ENCODE peak calls at places on chromosomes 13 and 19, in six cellular contexts. J is lower leg skin, N is body of pancreas, G is sigmoid colon, O is psoas muscle, C is fibroblast of the aortic adventitia. H is an unnamed sample.

GRCh38 chr13:114067886-114068722 is 64.3 kb downstream of the RASA3 start:
- DNase-seq in J (no peak), N (no peak), G (peak), O (peak), C (no peak), H (no peak)

GRCh38 chr13:71704650-71705049 is 162.4 kb downstream of the DACH1 start:
- DNase-seq in J (no peak), N (no peak), G (no peak), O (no peak), C (no peak), H (no peak)

GRCh38 chr13:76023644-76024043 is 387.5 kb downstream of the LMO7 start:
- DNase-seq in J (no peak), N (no peak), G (no peak), O (no peak), C (no peak), H (no peak)

GRCh38 chr19:3251229-3251628 is 26.8 kb downstream of the CELF5 start:
- DNase-seq in J (no peak), N (no peak), G (no peak), O (no peak), C (no peak), H (no peak)

GRCh38 chr13:109910131-109910530 is 123.7 kb upstream of the IRS2 start:
- DNase-seq in J (no peak), N (no peak), G (no peak), O (no peak), C (peak), H (no peak)

GRCh38 chr13:66859934-66860867 is 369.9 kb downstream of the PCDH9 start:
- DNase-seq in J (no peak), N (no peak), G (no peak), O (no peak), C (no peak), H (no peak)

GRCh38 chr13:47592256-47592655 is 408.8 kb downstream of the SUCLA2 start:
- DNase-seq in J (no peak), N (no peak), G (no peak), O (no peak), C (no peak), H (no peak)

GRCh38 chr13:111239754-111240670 is 80.4 kb upstream of the TEX29 start:
- DNase-seq in J (no peak), N (no peak), G (no peak), O (no peak), C (no peak), H (no peak)

GRCh38 chr13:87080100-87080779 is 590.9 kb upstream of the SLITRK5 start:
- DNase-seq in J (no peak), N (no peak), G (no peak), O (no peak), C (no peak), H (no peak)

GRCh38 chr13:110944121-110944967 is 29.5 kb upstream of the ANKRD10 start:
- DNase-seq in J (peak), N (peak), G (no peak), O (peak), C (peak), H (peak)

GRCh38 chr13:98285317-98285716 is 108.2 kb upstream of the RNF113B start:
- DNase-seq in J (no peak), N (no peak), G (no peak), O (no peak), C (no peak), H (no peak)

GRCh38 chr13:32407854-32408253 is 20.1 kb downstream of the N4BP2L1 start:
- DNase-seq in J (no peak), N (no peak), G (no peak), O (no peak), C (no peak), H (no peak)

GRCh38 chr13:67736646-67737420 is 506.7 kb upstream of the PCDH9 start:
- DNase-seq in J (no peak), N (no peak), G (no peak), O (no peak), C (peak), H (no peak)

GRCh38 chr19:4473708-4474503 is 1.8 kb downstream of the HDGFL2 start:
- DNase-seq in J (no peak), N (no peak), G (no peak), O (no peak), C (no peak), H (no peak)

GRCh38 chr13:97194473-97194872 is 27.7 kb upstream of the MBNL2 start:
- DNase-seq in J (no peak), N (no peak), G (no peak), O (no peak), C (peak), H (no peak)

GRCh38 chr19:4425531-4425930 is 23.1 kb downstream of the CHAF1A start:
- DNase-seq in J (no peak), N (no peak), G (no peak), O (no peak), C (peak), H (no peak)

GRCh38 chr13:36096411-36097184 is 34.6 kb downstream of the DCLK1 start:
- DNase-seq in J (no peak), N (no peak), G (no peak), O (no peak), C (peak), H (no peak)

GRCh38 chr19:48713041-48713863 is 6.3 kb downstream of the MAMSTR start:
- DNase-seq in J (no peak), N (peak), G (no peak), O (peak), C (no peak), H (no peak)

GRCh38 chr13:33015791-33016323 is 366 bp upstream of the KL start:
- DNase-seq in J (peak), N (no peak), G (no peak), O (peak), C (no peak), H (no peak)

GRCh38 chr13:38821753-38822551 is 135.1 kb downstream of the FREM2 start:
- DNase-seq in J (no peak), N (no peak), G (no peak), O (no peak), C (no peak), H (no peak)

GRCh38 chr19:7953060-7953459 is 9.6 kb upstream of the TIMM44 start:
- DNase-seq in J (no peak), N (no peak), G (no peak), O (no peak), C (peak), H (peak)

GRCh38 chr13:27437126-27437525 is 12.7 kb downstream of the GTF3A start:
- DNase-seq in J (no peak), N (no peak), G (no peak), O (no peak), C (no peak), H (no peak)

GRCh38 chr19:56348289-56348877 is 33.7 kb upstream of the ZSCAN5A start:
- DNase-seq in J (no peak), N (no peak), G (no peak), O (no peak), C (no peak), H (no peak)

GRCh38 chr13:45492538-45492937 is 27.8 kb downstream of the COG3 start:
- DNase-seq in J (no peak), N (no peak), G (no peak), O (no peak), C (peak), H (no peak)

GRCh38 chr13:73767191-73767741 is 366.9 kb downstream of the KLF12 start:
- DNase-seq in J (no peak), N (no peak), G (no peak), O (no peak), C (peak), H (no peak)

GRCh38 chr19:14089662-14090508 is 666 bp downstream of the SAMD1 start:
- DNase-seq in J (peak), N (peak), G (no peak), O (peak), C (peak), H (peak)
- TF ChIP-seq CTCF in J (no peak), N (no peak), G (no peak), O (no peak), C (peak), H (no peak)

GRCh38 chr19:13057147-13057572 is 45.5 kb downstream of the LYL1 start:
- DNase-seq in J (no peak), N (no peak), G (no peak), O (no peak), C (no peak), H (no peak)

GRCh38 chr19:13056052-13056660 is 46.5 kb downstream of the LYL1 start:
- DNase-seq in J (peak), N (no peak), G (peak), O (no peak), C (peak), H (no peak)

GRCh38 chr19:13053761-13054604 is 48.7 kb downstream of the LYL1 start:
- DNase-seq in J (peak), N (peak), G (peak), O (peak), C (peak), H (peak)

GRCh38 chr19:13054605-13055212 is 47.9 kb downstream of the LYL1 start:
- DNase-seq in J (peak), N (no peak), G (peak), O (no peak), C (no peak), H (no peak)

GRCh38 chr19:13055213-13056051 is 47.2 kb downstream of the LYL1 start:
- DNase-seq in J (peak), N (peak), G (peak), O (peak), C (peak), H (peak)
- TF ChIP-seq CTCF in J (no peak), N (no peak), G (no peak), O (peak), C (no peak), H (no peak)

GRCh38 chr19:30504272-30504671 is 132.1 kb downstream of the ZNF536 start:
- DNase-seq in J (no peak), N (no peak), G (no peak), O (no peak), C (no peak), H (no peak)

GRCh38 chr19:30498707-30499106 is 126.5 kb downstream of the ZNF536 start:
- DNase-seq in J (no peak), N (no peak), G (no peak), O (no peak), C (no peak), H (no peak)
- TF ChIP-seq CTCF in J (no peak), N (no peak), G (no peak), O (no peak), C (no peak), H (no peak)

GRCh38 chr19:50252887-50253268 is 49.5 kb downstream of the MYH14 start:
- DNase-seq in J (no peak), N (no peak), G (no peak), O (no peak), C (no peak), H (no peak)

GRCh38 chr19:50258918-50259372 is 55.5 kb downstream of the MYH14 start:
- DNase-seq in J (no peak), N (no peak), G (no peak), O (peak), C (no peak), H (no peak)

GRCh38 chr19:50252111-50252886 is 48.9 kb downstream of the MYH14 start:
- DNase-seq in J (no peak), N (peak), G (no peak), O (no peak), C (no peak), H (no peak)

GRCh38 chr19:50257141-50257540 is 53.7 kb downstream of the MYH14 start:
- DNase-seq in J (no peak), N (no peak), G (no peak), O (no peak), C (no peak), H (no peak)

DNA sequence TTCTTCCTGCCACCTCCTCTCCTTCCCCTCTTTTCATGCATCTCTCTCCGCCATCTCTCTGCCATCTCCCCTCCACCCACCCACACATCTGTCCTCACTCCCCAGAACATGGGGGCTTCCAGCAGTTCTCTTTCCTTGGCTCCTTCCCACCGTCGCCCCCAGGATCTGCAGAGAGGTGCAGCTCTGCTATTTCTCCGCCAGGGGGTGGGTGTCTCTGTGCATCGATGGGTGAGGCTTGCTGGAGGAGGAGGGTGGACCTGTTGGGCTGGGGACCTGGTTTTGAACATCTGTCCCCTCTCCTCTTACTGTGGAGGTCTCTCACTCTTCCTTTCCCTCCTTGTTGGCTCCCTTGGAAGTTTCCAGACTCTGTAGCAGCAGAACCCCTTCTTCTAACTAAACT is 51.7 kb downstream of the MYH14 start:
- DNase-seq in J (no peak), N (no peak), G (no peak), O (no peak), C (no peak), H (no peak)
- TF ChIP-seq CTCF in J (no peak), N (no peak), G (no peak), O (no peak), C (no peak), H (no peak)

DNA sequence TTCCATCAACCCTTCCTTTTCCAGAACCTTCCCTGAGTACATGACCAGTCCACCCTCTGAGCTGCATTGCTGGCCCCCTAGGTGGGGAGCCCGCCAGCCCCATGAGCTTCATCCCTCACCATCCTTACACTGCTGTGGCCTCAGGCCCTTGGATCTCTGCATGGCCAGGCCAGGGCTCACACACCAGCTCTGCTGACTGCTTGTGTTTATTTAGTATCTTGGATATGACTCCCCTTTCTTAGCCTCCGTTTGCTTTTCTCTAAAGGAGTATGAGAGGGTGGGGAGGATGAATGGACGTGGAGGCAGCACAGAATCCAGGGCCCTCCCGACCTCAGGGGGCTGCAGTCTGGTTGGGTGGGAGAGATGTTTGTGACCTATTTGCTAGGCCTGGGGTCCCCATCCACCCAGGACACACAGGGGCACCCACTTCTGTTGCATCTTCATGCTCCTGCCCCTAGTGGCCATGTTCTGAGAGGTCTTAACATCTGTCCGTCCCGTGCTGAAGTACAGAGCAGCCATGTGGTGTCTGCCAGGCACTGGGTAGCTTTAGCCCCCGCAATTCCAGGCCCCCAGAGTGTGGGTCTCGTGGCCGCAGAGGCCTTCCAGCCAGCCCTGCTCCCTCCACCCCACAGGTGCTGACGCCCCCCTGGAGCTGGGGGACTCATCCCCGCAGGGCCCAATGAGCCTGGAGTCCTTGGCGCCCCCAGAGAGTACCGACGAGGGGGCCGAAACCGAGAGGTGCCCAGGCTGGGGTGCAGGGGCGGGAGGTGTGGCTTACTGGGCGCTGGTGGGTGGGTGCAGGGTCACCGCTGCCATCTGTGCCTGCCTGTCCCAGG is 13.0 kb downstream of the ARHGEF1 start:
- DNase-seq in J (no peak), N (no peak), G (no peak), O (no peak), C (no peak), H (no peak)
- TF ChIP-seq CTCF in J (no peak), N (no peak), G (no peak), O (no peak), C (peak), H (no peak)

GRCh38 chr19:33304760-33305647 is 2.7 kb upstream of the CEBPA start:
- DNase-seq in J (peak), N (peak), G (peak), O (no peak), C (no peak), H (no peak)
- TF ChIP-seq CTCF in J (no peak), N (no peak), G (no peak), O (no peak), C (no peak), H (no peak)

GRCh38 chr19:51398096-51398704 is 7.8 kb upstream of the C19orf84 start:
- DNase-seq in J (no peak), N (no peak), G (no peak), O (no peak), C (peak), H (no peak)
- TF ChIP-seq CTCF in J (no peak), N (peak), G (peak), O (peak), C (peak), H (peak)

GRCh38 chr13:30898721-30899188 is 7.3 kb upstream of the MEDAG start:
- DNase-seq in J (peak), N (no peak), G (no peak), O (no peak), C (peak), H (no peak)
- TF ChIP-seq CTCF in J (no peak), N (no peak), G (no peak), O (no peak), C (no peak), H (no peak)

H was measured in adrenal gland.